ENCODE peak calls at places on chromosomes 16 and 17, in six cellular contexts. One of them, this sample, is unnamed.

GRCh38 chr16:71883193-71883848 is 661 bp downstream of the ZNF821 start:
- DNase-seq in prostate gland: peak
- DNase-seq in CD4-positive, alpha-beta memory T cell: peak
- DNase-seq in AG04449: no peak
- DNase-seq in epithelial cell of esophagus: peak
- DNase-seq in uterus: peak
- DNase-seq in this sample: no peak

GRCh38 chr17:29682054-29682453 is 59.3 kb upstream of the CORO6 start:
- DNase-seq in epithelial cell of esophagus: no peak
- DNase-seq in uterus: no peak
- DNase-seq in prostate gland: no peak
- DNase-seq in AG04449: no peak
- DNase-seq in CD4-positive, alpha-beta memory T cell: no peak
- DNase-seq in this sample: no peak

GRCh38 chr16:86508947-86509758 is 1.2 kb upstream of the FOXF1 start:
- DNase-seq in AG04449: no peak
- DNase-seq in prostate gland: no peak
- DNase-seq in CD4-positive, alpha-beta memory T cell: no peak
- DNase-seq in uterus: peak
- DNase-seq in epithelial cell of esophagus: peak
- DNase-seq in this sample: no peak

GRCh38 chr16:23595246-23595950 is 718 bp downstream of the NDUFAB1 start:
- DNase-seq in epithelial cell of esophagus: no peak
- DNase-seq in prostate gland: no peak
- DNase-seq in uterus: no peak
- DNase-seq in CD4-positive, alpha-beta memory T cell: no peak
- DNase-seq in AG04449: no peak
- DNase-seq in this sample: no peak

GRCh38 chr17:42886283-42887176 is 14.1 kb upstream of the G6PC1 start:
- DNase-seq in uterus: no peak
- DNase-seq in AG04449: no peak
- DNase-seq in epithelial cell of esophagus: no peak
- DNase-seq in CD4-positive, alpha-beta memory T cell: no peak
- DNase-seq in prostate gland: no peak
- DNase-seq in this sample: no peak

GRCh38 chr17:50372708-50373556 is at the start of the genes EME1 and MRPL27:
- DNase-seq in AG04449: no peak
- DNase-seq in uterus: peak
- DNase-seq in epithelial cell of esophagus: peak
- DNase-seq in CD4-positive, alpha-beta memory T cell: peak
- DNase-seq in prostate gland: peak
- DNase-seq in this sample: peak

GRCh38 chr16:67541391-67542263 is 13.0 kb downstream of the RIPOR1 start:
- DNase-seq in uterus: no peak
- DNase-seq in AG04449: no peak
- DNase-seq in epithelial cell of esophagus: peak
- DNase-seq in CD4-positive, alpha-beta memory T cell: no peak
- DNase-seq in prostate gland: no peak
- DNase-seq in this sample: no peak

GRCh38 chr16:68339214-68339613 is 28.4 kb downstream of the PRMT7 start:
- DNase-seq in uterus: no peak
- DNase-seq in prostate gland: no peak
- DNase-seq in CD4-positive, alpha-beta memory T cell: no peak
- DNase-seq in epithelial cell of esophagus: no peak
- DNase-seq in AG04449: no peak
- DNase-seq in this sample: no peak

GRCh38 chr17:65498831-65499230 is 62.6 kb downstream of the AXIN2 start:
- DNase-seq in AG04449: no peak
- DNase-seq in uterus: no peak
- DNase-seq in epithelial cell of esophagus: no peak
- DNase-seq in prostate gland: no peak
- DNase-seq in CD4-positive, alpha-beta memory T cell: no peak
- DNase-seq in this sample: no peak

GRCh38 chr17:41777157-41777578 is 9.3 kb downstream of the JUP start:
- DNase-seq in uterus: no peak
- DNase-seq in AG04449: no peak
- DNase-seq in prostate gland: no peak
- DNase-seq in CD4-positive, alpha-beta memory T cell: no peak
- DNase-seq in epithelial cell of esophagus: peak
- DNase-seq in this sample: no peak

GRCh38 chr17:71237903-71238538 is 882.8 kb upstream of the SOX9 start:
- DNase-seq in CD4-positive, alpha-beta memory T cell: no peak
- DNase-seq in epithelial cell of esophagus: peak
- DNase-seq in uterus: no peak
- DNase-seq in prostate gland: no peak
- DNase-seq in AG04449: peak
- DNase-seq in this sample: no peak

GRCh38 chr16:4376126-4376819 is 4.6 kb downstream of the VASN start:
- DNase-seq in uterus: peak
- DNase-seq in AG04449: no peak
- DNase-seq in CD4-positive, alpha-beta memory T cell: no peak
- DNase-seq in epithelial cell of esophagus: no peak
- DNase-seq in prostate gland: peak
- DNase-seq in this sample: peak

GRCh38 chr16:4379001-4379688 is 7.5 kb downstream of the VASN start:
- DNase-seq in prostate gland: no peak
- DNase-seq in uterus: no peak
- DNase-seq in epithelial cell of esophagus: no peak
- DNase-seq in AG04449: no peak
- DNase-seq in CD4-positive, alpha-beta memory T cell: no peak
- DNase-seq in this sample: no peak

GRCh38 chr16:4378202-4378666 is 6.6 kb downstream of the VASN start:
- DNase-seq in CD4-positive, alpha-beta memory T cell: no peak
- DNase-seq in prostate gland: no peak
- DNase-seq in uterus: no peak
- DNase-seq in AG04449: no peak
- DNase-seq in epithelial cell of esophagus: no peak
- DNase-seq in this sample: no peak

GRCh38 chr16:4376820-4377572 is 5.3 kb downstream of the VASN start:
- DNase-seq in CD4-positive, alpha-beta memory T cell: no peak
- DNase-seq in epithelial cell of esophagus: no peak
- DNase-seq in prostate gland: no peak
- DNase-seq in AG04449: no peak
- DNase-seq in uterus: peak
- DNase-seq in this sample: no peak

GRCh38 chr16:4377573-4378146 is 6.0 kb downstream of the VASN start:
- DNase-seq in CD4-positive, alpha-beta memory T cell: no peak
- DNase-seq in uterus: no peak
- DNase-seq in prostate gland: no peak
- DNase-seq in AG04449: no peak
- DNase-seq in epithelial cell of esophagus: no peak
- DNase-seq in this sample: no peak
- H3K4me3 ChIP-seq in CD4-positive, alpha-beta memory T cell: no peak
- H3K4me3 ChIP-seq in uterus: no peak
- H3K4me3 ChIP-seq in prostate gland: no peak
- H3K4me3 ChIP-seq in AG04449: no peak
- H3K4me3 ChIP-seq in epithelial cell of esophagus: no peak
- H3K4me3 ChIP-seq in this sample: no peak

GRCh38 chr17:31745964-31746650 is 112.9 kb downstream of the COPRS start:
- DNase-seq in CD4-positive, alpha-beta memory T cell: no peak
- DNase-seq in epithelial cell of esophagus: no peak
- DNase-seq in uterus: no peak
- DNase-seq in prostate gland: no peak
- DNase-seq in AG04449: no peak
- DNase-seq in this sample: no peak
- H3K4me3 ChIP-seq in CD4-positive, alpha-beta memory T cell: no peak
- H3K4me3 ChIP-seq in epithelial cell of esophagus: no peak
- H3K4me3 ChIP-seq in uterus: no peak
- H3K4me3 ChIP-seq in prostate gland: no peak
- H3K4me3 ChIP-seq in AG04449: no peak
- H3K4me3 ChIP-seq in this sample: no peak

DNA sequence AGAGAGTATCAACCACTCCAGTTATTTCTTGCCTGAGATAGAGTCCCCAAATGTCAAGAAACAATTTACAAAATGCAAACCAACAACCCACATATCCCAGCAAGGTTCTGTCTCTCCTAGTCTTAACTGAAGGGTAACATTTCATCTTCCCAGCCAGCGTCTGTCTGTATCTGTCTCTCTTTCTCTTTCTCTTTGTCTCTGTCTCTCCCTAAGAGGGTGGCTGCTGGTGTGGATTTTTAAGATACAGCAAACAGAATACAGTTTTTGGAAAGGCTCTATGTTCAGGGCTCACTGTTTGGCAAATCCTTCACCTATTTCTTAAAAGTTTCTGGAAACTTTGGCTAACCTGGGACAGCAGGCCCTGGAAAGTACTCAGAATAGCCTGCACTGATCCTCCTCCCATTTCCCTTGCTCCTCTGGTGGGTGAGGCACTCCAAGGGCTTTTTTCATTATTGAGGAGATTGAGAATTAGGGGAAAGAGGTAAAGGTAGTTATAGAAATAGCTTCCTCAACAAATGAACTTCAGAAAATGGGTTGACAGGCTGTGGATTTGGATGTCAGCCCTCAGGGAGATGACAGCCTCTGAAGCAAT is 6.2 kb downstream of the HOXB4 start:
- DNase-seq in uterus: no peak
- DNase-seq in epithelial cell of esophagus: no peak
- DNase-seq in prostate gland: no peak
- DNase-seq in CD4-positive, alpha-beta memory T cell: no peak
- DNase-seq in AG04449: no peak
- DNase-seq in this sample: no peak
- H3K4me3 ChIP-seq in uterus: no peak
- H3K4me3 ChIP-seq in epithelial cell of esophagus: no peak
- H3K4me3 ChIP-seq in prostate gland: no peak
- H3K4me3 ChIP-seq in CD4-positive, alpha-beta memory T cell: no peak
- H3K4me3 ChIP-seq in AG04449: peak
- H3K4me3 ChIP-seq in this sample: no peak

GRCh38 chr16:75458029-75458428 is 6.5 kb downstream of the TMEM170A start:
- DNase-seq in CD4-positive, alpha-beta memory T cell: no peak
- DNase-seq in uterus: no peak
- DNase-seq in epithelial cell of esophagus: no peak
- DNase-seq in prostate gland: no peak
- DNase-seq in AG04449: no peak
- DNase-seq in this sample: no peak

GRCh38 chr16:75458439-75458838 is 6.0 kb downstream of the TMEM170A start:
- DNase-seq in uterus: no peak
- DNase-seq in CD4-positive, alpha-beta memory T cell: no peak
- DNase-seq in epithelial cell of esophagus: no peak
- DNase-seq in AG04449: no peak
- DNase-seq in prostate gland: no peak
- DNase-seq in this sample: no peak

GRCh38 chr16:75455677-75456076 is 8.8 kb downstream of the TMEM170A start:
- DNase-seq in CD4-positive, alpha-beta memory T cell: no peak
- DNase-seq in prostate gland: no peak
- DNase-seq in epithelial cell of esophagus: no peak
- DNase-seq in uterus: no peak
- DNase-seq in AG04449: no peak
- DNase-seq in this sample: no peak

GRCh38 chr16:75457485-75458021 is 6.9 kb downstream of the TMEM170A start:
- DNase-seq in prostate gland: no peak
- DNase-seq in CD4-positive, alpha-beta memory T cell: no peak
- DNase-seq in epithelial cell of esophagus: no peak
- DNase-seq in uterus: no peak
- DNase-seq in AG04449: no peak
- DNase-seq in this sample: no peak

DNA sequence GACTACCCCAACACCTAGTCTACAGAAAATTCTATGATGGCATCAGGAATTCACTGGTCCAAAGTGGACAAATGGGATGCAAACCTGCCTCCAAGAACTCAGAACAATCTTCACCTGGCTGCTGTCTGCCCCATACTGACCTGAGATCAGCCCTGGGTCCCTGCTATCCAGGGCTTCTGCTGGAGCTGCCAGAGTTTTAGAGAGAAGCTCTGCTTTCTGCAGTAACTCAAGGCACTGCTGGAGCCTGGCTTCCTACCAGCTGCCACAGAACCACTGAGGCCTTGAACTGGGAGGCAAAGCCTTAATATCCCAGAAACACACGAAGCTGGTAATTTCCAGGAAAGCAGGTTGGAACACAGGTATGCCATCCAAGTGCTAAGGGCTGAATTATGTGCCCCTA is 7.5 kb downstream of the TMEM170A start:
- DNase-seq in prostate gland: no peak
- DNase-seq in uterus: no peak
- DNase-seq in epithelial cell of esophagus: no peak
- DNase-seq in CD4-positive, alpha-beta memory T cell: no peak
- DNase-seq in AG04449: no peak
- DNase-seq in this sample: no peak
- H3K4me3 ChIP-seq in prostate gland: no peak
- H3K4me3 ChIP-seq in uterus: no peak
- H3K4me3 ChIP-seq in epithelial cell of esophagus: no peak
- H3K4me3 ChIP-seq in CD4-positive, alpha-beta memory T cell: no peak
- H3K4me3 ChIP-seq in AG04449: no peak
- H3K4me3 ChIP-seq in this sample: no peak

GRCh38 chr16:81505011-81505660 is 60.5 kb downstream of the CMIP start:
- DNase-seq in CD4-positive, alpha-beta memory T cell: no peak
- DNase-seq in prostate gland: no peak
- DNase-seq in epithelial cell of esophagus: peak
- DNase-seq in uterus: no peak
- DNase-seq in AG04449: no peak
- DNase-seq in this sample: no peak
- H3K4me3 ChIP-seq in CD4-positive, alpha-beta memory T cell: no peak
- H3K4me3 ChIP-seq in prostate gland: no peak
- H3K4me3 ChIP-seq in epithelial cell of esophagus: no peak
- H3K4me3 ChIP-seq in uterus: no peak
- H3K4me3 ChIP-seq in AG04449: no peak
- H3K4me3 ChIP-seq in this sample: no peak

This sample was measured in dorsolateral prefrontal cortex.